ENCODE peak calls at places on chromosomes 13 and 19, in six cellular contexts. One of them, this sample, is unnamed.

GRCh38 chr13:98664924-98665637 is 87.4 kb downstream of the SLC15A1 start:
- DNase-seq in GM13977: no peak
- DNase-seq in heart right ventricle: no peak
- DNase-seq in Peyer's patch: no peak
- DNase-seq in psoas muscle: no peak
- DNase-seq in progenitor cell of endocrine pancreas: no peak
- DNase-seq in this sample: no peak

GRCh38 chr13:106986687-106987434 is 418.9 kb upstream of the ARGLU1 start:
- DNase-seq in psoas muscle: no peak
- DNase-seq in Peyer's patch: no peak
- DNase-seq in GM13977: no peak
- DNase-seq in heart right ventricle: no peak
- DNase-seq in progenitor cell of endocrine pancreas: no peak
- DNase-seq in this sample: no peak

GRCh38 chr13:55439450-55439849 is 1701.3 kb upstream of the PRR20A start:
- DNase-seq in progenitor cell of endocrine pancreas: no peak
- DNase-seq in GM13977: no peak
- DNase-seq in Peyer's patch: no peak
- DNase-seq in heart right ventricle: no peak
- DNase-seq in psoas muscle: no peak
- DNase-seq in this sample: no peak

GRCh38 chr19:40702337-40703012 is 12.0 kb upstream of the NUMBL start:
- DNase-seq in progenitor cell of endocrine pancreas: peak; percentile 35
- DNase-seq in Peyer's patch: no peak
- DNase-seq in heart right ventricle: peak; percentile 39
- DNase-seq in psoas muscle: no peak
- DNase-seq in GM13977: no peak
- DNase-seq in this sample: no peak

GRCh38 chr19:27906081-27906480 is 1306.9 kb downstream of the UQCRFS1 start:
- DNase-seq in GM13977: no peak
- DNase-seq in Peyer's patch: no peak
- DNase-seq in psoas muscle: no peak
- DNase-seq in progenitor cell of endocrine pancreas: no peak
- DNase-seq in heart right ventricle: no peak
- DNase-seq in this sample: no peak

GRCh38 chr13:37011788-37012187 is 11.2 kb downstream of the EXOSC8 start:
- DNase-seq in GM13977: no peak
- DNase-seq in progenitor cell of endocrine pancreas: no peak
- DNase-seq in Peyer's patch: no peak
- DNase-seq in psoas muscle: no peak
- DNase-seq in heart right ventricle: no peak
- DNase-seq in this sample: no peak

GRCh38 chr13:21231426-21231945 is 55.0 kb downstream of the MRPL57 start:
- DNase-seq in psoas muscle: no peak
- DNase-seq in Peyer's patch: no peak
- DNase-seq in GM13977: no peak
- DNase-seq in heart right ventricle: no peak
- DNase-seq in progenitor cell of endocrine pancreas: no peak
- DNase-seq in this sample: no peak

GRCh38 chr13:93843082-93843481 is 616.5 kb downstream of the GPC6 start:
- DNase-seq in GM13977: no peak
- DNase-seq in progenitor cell of endocrine pancreas: no peak
- DNase-seq in heart right ventricle: no peak
- DNase-seq in psoas muscle: no peak
- DNase-seq in Peyer's patch: no peak
- DNase-seq in this sample: no peak

GRCh38 chr19:11106477-11106876 is 17.2 kb downstream of the LDLR start:
- DNase-seq in psoas muscle: no peak
- DNase-seq in progenitor cell of endocrine pancreas: no peak
- DNase-seq in heart right ventricle: peak; percentile 56
- DNase-seq in Peyer's patch: peak; percentile 64
- DNase-seq in GM13977: no peak
- DNase-seq in this sample: no peak

GRCh38 chr19:56476671-56477428 is at the start of gene ZNF667:
- DNase-seq in heart right ventricle: peak; percentile 13
- DNase-seq in Peyer's patch: no peak
- DNase-seq in psoas muscle: no peak
- DNase-seq in progenitor cell of endocrine pancreas: no peak
- DNase-seq in GM13977: peak; percentile 22
- DNase-seq in this sample: no peak

GRCh38 chr13:70098669-70099068 is 9.0 kb upstream of the ATXN8OS start:
- DNase-seq in heart right ventricle: no peak
- DNase-seq in psoas muscle: no peak
- DNase-seq in progenitor cell of endocrine pancreas: no peak
- DNase-seq in Peyer's patch: no peak
- DNase-seq in GM13977: no peak
- DNase-seq in this sample: no peak

GRCh38 chr19:1512671-1513491 is at the start of gene ADAMTSL5:
- DNase-seq in progenitor cell of endocrine pancreas: no peak
- DNase-seq in psoas muscle: peak; percentile 87
- DNase-seq in heart right ventricle: peak; percentile 58
- DNase-seq in GM13977: peak; percentile 90
- DNase-seq in Peyer's patch: peak; percentile 88
- DNase-seq in this sample: peak; percentile 93

GRCh38 chr19:17202249-17202648 is 12.9 kb upstream of the USE1 start:
- DNase-seq in progenitor cell of endocrine pancreas: no peak
- DNase-seq in GM13977: no peak
- DNase-seq in psoas muscle: no peak
- DNase-seq in heart right ventricle: no peak
- DNase-seq in Peyer's patch: no peak
- DNase-seq in this sample: no peak

GRCh38 chr13:81487151-81487550 is 1146.2 kb upstream of the SPRY2 start:
- DNase-seq in psoas muscle: no peak
- DNase-seq in progenitor cell of endocrine pancreas: no peak
- DNase-seq in heart right ventricle: no peak
- DNase-seq in GM13977: no peak
- DNase-seq in Peyer's patch: no peak
- DNase-seq in this sample: no peak

GRCh38 chr19:50972795-50973376 is 3.5 kb upstream of the KLK6 start:
- DNase-seq in psoas muscle: no peak
- DNase-seq in heart right ventricle: no peak
- DNase-seq in Peyer's patch: no peak
- DNase-seq in progenitor cell of endocrine pancreas: no peak
- DNase-seq in GM13977: no peak
- DNase-seq in this sample: no peak

GRCh38 chr13:50380905-50381304 is 365.7 kb downstream of the KCNRG start:
- DNase-seq in GM13977: no peak
- DNase-seq in progenitor cell of endocrine pancreas: no peak
- DNase-seq in heart right ventricle: no peak
- DNase-seq in Peyer's patch: no peak
- DNase-seq in psoas muscle: no peak
- DNase-seq in this sample: no peak
- TF ChIP-seq CTCF in GM13977: no peak
- TF ChIP-seq CTCF in progenitor cell of endocrine pancreas: no peak
- TF ChIP-seq CTCF in heart right ventricle: no peak
- TF ChIP-seq CTCF in Peyer's patch: no peak
- TF ChIP-seq CTCF in psoas muscle: no peak
- TF ChIP-seq CTCF in this sample: no peak

GRCh38 chr13:79423801-79424642 is 18.0 kb upstream of the RBM26 start:
- DNase-seq in GM13977: peak; percentile 34
- DNase-seq in Peyer's patch: no peak
- DNase-seq in psoas muscle: no peak
- DNase-seq in heart right ventricle: no peak
- DNase-seq in progenitor cell of endocrine pancreas: no peak
- DNase-seq in this sample: peak; percentile 27

GRCh38 chr13:79417741-79418140 is 11.7 kb upstream of the RBM26 start:
- DNase-seq in progenitor cell of endocrine pancreas: no peak
- DNase-seq in Peyer's patch: no peak
- DNase-seq in psoas muscle: no peak
- DNase-seq in GM13977: no peak
- DNase-seq in heart right ventricle: no peak
- DNase-seq in this sample: no peak

GRCh38 chr13:79427265-79427664 is 21.2 kb upstream of the RBM26 start:
- DNase-seq in progenitor cell of endocrine pancreas: no peak
- DNase-seq in heart right ventricle: no peak
- DNase-seq in Peyer's patch: no peak
- DNase-seq in GM13977: no peak
- DNase-seq in psoas muscle: no peak
- DNase-seq in this sample: no peak

GRCh38 chr13:79429309-79429708 is 23.3 kb upstream of the RBM26 start:
- DNase-seq in progenitor cell of endocrine pancreas: no peak
- DNase-seq in GM13977: no peak
- DNase-seq in heart right ventricle: no peak
- DNase-seq in Peyer's patch: no peak
- DNase-seq in psoas muscle: no peak
- DNase-seq in this sample: no peak

GRCh38 chr13:79423340-79423739 is 17.3 kb upstream of the RBM26 start:
- DNase-seq in psoas muscle: no peak
- DNase-seq in heart right ventricle: no peak
- DNase-seq in Peyer's patch: no peak
- DNase-seq in progenitor cell of endocrine pancreas: no peak
- DNase-seq in GM13977: no peak
- DNase-seq in this sample: no peak
- TF ChIP-seq CTCF in psoas muscle: no peak
- TF ChIP-seq CTCF in heart right ventricle: no peak
- TF ChIP-seq CTCF in Peyer's patch: no peak
- TF ChIP-seq CTCF in progenitor cell of endocrine pancreas: no peak
- TF ChIP-seq CTCF in GM13977: no peak
- TF ChIP-seq CTCF in this sample: no peak

DNA sequence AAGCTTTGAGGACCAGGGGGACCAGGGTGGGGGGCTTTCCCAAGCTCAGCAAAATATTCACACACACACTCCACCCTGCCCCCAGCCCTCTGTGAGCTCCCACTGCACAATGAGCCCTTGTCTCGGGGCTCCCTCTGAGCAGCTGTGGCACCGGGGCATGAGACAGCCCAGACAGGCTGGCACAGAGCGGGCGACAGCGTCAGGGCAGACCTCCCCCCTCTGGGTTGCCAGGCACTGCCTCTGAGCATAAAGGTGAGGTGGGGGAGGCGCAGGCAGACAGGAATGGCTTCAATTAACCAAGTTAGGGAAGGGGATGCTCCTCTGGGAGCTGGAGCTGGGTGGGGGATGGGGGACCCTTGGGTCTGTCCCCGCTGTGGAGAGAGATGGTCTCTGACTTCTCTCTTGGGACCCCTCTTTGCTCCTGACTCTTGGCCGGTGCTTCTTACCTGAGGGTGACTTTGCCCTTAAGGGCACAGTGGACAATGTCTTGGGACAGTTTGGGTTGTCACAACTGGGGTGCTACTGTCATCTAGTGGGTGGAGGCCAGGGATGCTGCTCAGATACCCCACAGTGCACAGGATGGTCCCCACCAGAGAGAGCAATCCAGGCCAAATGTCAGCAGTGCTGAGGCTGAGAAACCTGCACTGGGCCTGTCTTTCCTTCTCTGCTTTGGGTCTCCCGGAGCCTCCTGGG is 30.3 kb downstream of the LYL1 start:
- DNase-seq in Peyer's patch: no peak
- DNase-seq in heart right ventricle: no peak
- DNase-seq in GM13977: no peak
- DNase-seq in progenitor cell of endocrine pancreas: no peak
- DNase-seq in psoas muscle: no peak
- DNase-seq in this sample: no peak
- TF ChIP-seq CTCF in Peyer's patch: no peak
- TF ChIP-seq CTCF in heart right ventricle: no peak
- TF ChIP-seq CTCF in GM13977: peak; percentile 5
- TF ChIP-seq CTCF in progenitor cell of endocrine pancreas: no peak
- TF ChIP-seq CTCF in psoas muscle: no peak
- TF ChIP-seq CTCF in this sample: no peak

DNA sequence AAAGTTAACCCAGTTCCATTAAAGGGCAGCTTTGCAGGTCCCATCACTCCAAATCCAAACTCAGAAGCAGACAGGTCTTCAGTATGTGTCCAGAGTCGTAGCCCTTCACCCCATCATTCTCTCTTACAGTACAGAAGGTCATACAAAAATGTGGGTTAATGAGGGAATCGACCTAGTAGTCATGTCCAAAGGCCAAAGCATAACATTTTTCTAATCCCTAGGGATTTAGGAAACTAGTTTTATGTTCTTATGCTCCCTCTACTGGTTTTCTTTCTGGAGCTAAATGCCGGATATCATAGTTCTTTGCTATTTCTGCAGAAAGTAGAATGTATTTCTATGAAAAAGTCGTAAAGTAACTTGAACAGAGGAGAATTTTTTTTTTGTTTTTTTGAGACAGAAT is 72.2 kb downstream of the DHRS12 start:
- DNase-seq in heart right ventricle: no peak
- DNase-seq in GM13977: no peak
- DNase-seq in Peyer's patch: no peak
- DNase-seq in psoas muscle: no peak
- DNase-seq in progenitor cell of endocrine pancreas: no peak
- DNase-seq in this sample: no peak
- TF ChIP-seq CTCF in heart right ventricle: peak; percentile 23
- TF ChIP-seq CTCF in GM13977: no peak
- TF ChIP-seq CTCF in Peyer's patch: peak; percentile 10
- TF ChIP-seq CTCF in psoas muscle: peak; percentile 31
- TF ChIP-seq CTCF in progenitor cell of endocrine pancreas: no peak
- TF ChIP-seq CTCF in this sample: no peak

GRCh38 chr13:43270043-43270830 is 246.9 kb downstream of the DNAJC15 start:
- DNase-seq in progenitor cell of endocrine pancreas: no peak
- DNase-seq in psoas muscle: no peak
- DNase-seq in GM13977: no peak
- DNase-seq in heart right ventricle: no peak
- DNase-seq in Peyer's patch: no peak
- DNase-seq in this sample: no peak

GRCh38 chr13:43268632-43269031 is 245.2 kb downstream of the DNAJC15 start:
- DNase-seq in Peyer's patch: no peak
- DNase-seq in psoas muscle: no peak
- DNase-seq in progenitor cell of endocrine pancreas: no peak
- DNase-seq in heart right ventricle: no peak
- DNase-seq in GM13977: no peak
- DNase-seq in this sample: no peak

GRCh38 chr13:43266953-43267615 is 243.7 kb downstream of the DNAJC15 start:
- DNase-seq in progenitor cell of endocrine pancreas: no peak
- DNase-seq in GM13977: no peak
- DNase-seq in Peyer's patch: no peak
- DNase-seq in psoas muscle: no peak
- DNase-seq in heart right ventricle: no peak
- DNase-seq in this sample: no peak

GRCh38 chr13:43269037-43269476 is 245.7 kb downstream of the DNAJC15 start:
- DNase-seq in psoas muscle: no peak
- DNase-seq in progenitor cell of endocrine pancreas: peak; percentile 24
- DNase-seq in GM13977: no peak
- DNase-seq in Peyer's patch: peak; percentile 66
- DNase-seq in heart right ventricle: no peak
- DNase-seq in this sample: no peak

GRCh38 chr13:43267916-43268315 is 244.5 kb downstream of the DNAJC15 start:
- DNase-seq in heart right ventricle: no peak
- DNase-seq in progenitor cell of endocrine pancreas: no peak
- DNase-seq in Peyer's patch: no peak
- DNase-seq in psoas muscle: no peak
- DNase-seq in GM13977: no peak
- DNase-seq in this sample: peak; percentile 13
- TF ChIP-seq CTCF in heart right ventricle: no peak
- TF ChIP-seq CTCF in progenitor cell of endocrine pancreas: no peak
- TF ChIP-seq CTCF in Peyer's patch: no peak
- TF ChIP-seq CTCF in psoas muscle: no peak
- TF ChIP-seq CTCF in GM13977: no peak
- TF ChIP-seq CTCF in this sample: no peak

DNA sequence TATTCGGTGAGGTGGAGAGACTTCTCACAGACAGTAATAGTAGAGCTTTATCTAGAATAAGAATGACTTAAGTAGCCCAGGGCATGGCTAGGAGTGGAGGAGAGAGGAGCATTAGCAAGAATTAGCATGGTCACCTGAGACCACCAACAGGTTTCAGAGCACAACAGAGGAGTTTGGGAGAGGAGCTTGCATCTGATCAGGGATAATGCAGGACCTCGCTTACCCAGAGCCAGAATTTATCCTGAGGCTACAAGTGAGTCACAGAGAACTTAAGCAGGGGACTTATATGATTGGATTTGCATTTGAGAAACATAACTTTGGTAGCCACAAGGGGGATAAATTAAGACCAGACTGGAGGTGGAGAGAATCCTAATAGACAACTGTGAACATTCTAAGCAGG is 102.1 kb upstream of the FNDC3A start:
- DNase-seq in Peyer's patch: no peak
- DNase-seq in progenitor cell of endocrine pancreas: no peak
- DNase-seq in heart right ventricle: no peak
- DNase-seq in GM13977: no peak
- DNase-seq in psoas muscle: no peak
- DNase-seq in this sample: no peak
- TF ChIP-seq CTCF in Peyer's patch: no peak
- TF ChIP-seq CTCF in progenitor cell of endocrine pancreas: no peak
- TF ChIP-seq CTCF in heart right ventricle: no peak
- TF ChIP-seq CTCF in GM13977: no peak
- TF ChIP-seq CTCF in psoas muscle: no peak
- TF ChIP-seq CTCF in this sample: no peak